ENCODE peak calls at places on chromosome 22, in ten cellular contexts. One of them, this sample, is unnamed.

GRCh38 chr22:45859231-45860161 is 117.5 kb downstream of the WNT7B start:
- DNase-seq in activated CD4-positive, alpha-beta T cell treated with anti-CD3 and anti-CD28 coated beads, Interleukin-2, amount 50 U/mL, for 4 hours: no peak
- DNase-seq in progenitor cell of endocrine pancreas: no peak
- DNase-seq in activated CD4-positive, alpha-beta memory T cell treated with anti-CD3 and anti-CD28 coated beads, Interleukin-2, amount 10 ng/mL, durations not matched to agents 7 days and 5 days: no peak
- DNase-seq in mesothelial cell of epicardium: no peak
- DNase-seq in AG20443: no peak
- DNase-seq in stomach: peak; percentile 17
- DNase-seq in natural killer cell treated with Interleukin-12 subunit alpha and Interleukin-12 subunit beta and Interleukin-15 and Interleukin-18, amount 100 ng/mL, for 72 hours: no peak
- DNase-seq in effector memory CD8-positive, alpha-beta T cell: no peak
- DNase-seq in Jurkat, Clone E6-1: no peak
- DNase-seq in this sample: no peak

GRCh38 chr22:43845981-43846380 is 16.3 kb downstream of the SULT4A1 start:
- DNase-seq in activated CD4-positive, alpha-beta T cell treated with anti-CD3 and anti-CD28 coated beads, Interleukin-2, amount 50 U/mL, for 4 hours: no peak
- DNase-seq in progenitor cell of endocrine pancreas: no peak
- DNase-seq in activated CD4-positive, alpha-beta memory T cell treated with anti-CD3 and anti-CD28 coated beads, Interleukin-2, amount 10 ng/mL, durations not matched to agents 7 days and 5 days: no peak
- DNase-seq in mesothelial cell of epicardium: no peak
- DNase-seq in AG20443: no peak
- DNase-seq in stomach: no peak
- DNase-seq in natural killer cell treated with Interleukin-12 subunit alpha and Interleukin-12 subunit beta and Interleukin-15 and Interleukin-18, amount 100 ng/mL, for 72 hours: peak; percentile 29
- DNase-seq in effector memory CD8-positive, alpha-beta T cell: no peak
- DNase-seq in Jurkat, Clone E6-1: no peak
- DNase-seq in this sample: no peak

GRCh38 chr22:35567794-35568193 is 27.2 kb downstream of the RASD2 start:
- DNase-seq in activated CD4-positive, alpha-beta T cell treated with anti-CD3 and anti-CD28 coated beads, Interleukin-2, amount 50 U/mL, for 4 hours: no peak
- DNase-seq in progenitor cell of endocrine pancreas: no peak
- DNase-seq in activated CD4-positive, alpha-beta memory T cell treated with anti-CD3 and anti-CD28 coated beads, Interleukin-2, amount 10 ng/mL, durations not matched to agents 7 days and 5 days: no peak
- DNase-seq in mesothelial cell of epicardium: no peak
- DNase-seq in AG20443: no peak
- DNase-seq in stomach: no peak
- DNase-seq in natural killer cell treated with Interleukin-12 subunit alpha and Interleukin-12 subunit beta and Interleukin-15 and Interleukin-18, amount 100 ng/mL, for 72 hours: no peak
- DNase-seq in effector memory CD8-positive, alpha-beta T cell: no peak
- DNase-seq in Jurkat, Clone E6-1: no peak
- DNase-seq in this sample: no peak

GRCh38 chr22:33000342-33001280 is 57.6 kb downstream of the SYN3 start:
- DNase-seq in activated CD4-positive, alpha-beta T cell treated with anti-CD3 and anti-CD28 coated beads, Interleukin-2, amount 50 U/mL, for 4 hours: peak; percentile 11
- DNase-seq in progenitor cell of endocrine pancreas: peak; percentile 63
- DNase-seq in activated CD4-positive, alpha-beta memory T cell treated with anti-CD3 and anti-CD28 coated beads, Interleukin-2, amount 10 ng/mL, durations not matched to agents 7 days and 5 days: peak; percentile 23
- DNase-seq in mesothelial cell of epicardium: peak; percentile 83
- DNase-seq in AG20443: peak; percentile 81
- DNase-seq in stomach: peak; percentile 31
- DNase-seq in natural killer cell treated with Interleukin-12 subunit alpha and Interleukin-12 subunit beta and Interleukin-15 and Interleukin-18, amount 100 ng/mL, for 72 hours: no peak
- DNase-seq in effector memory CD8-positive, alpha-beta T cell: peak; percentile 3
- DNase-seq in Jurkat, Clone E6-1: peak; percentile 24
- DNase-seq in this sample: peak; percentile 16

GRCh38 chr22:49292909-49293308 is 534.8 kb downstream of the BRD1 start:
- DNase-seq in activated CD4-positive, alpha-beta T cell treated with anti-CD3 and anti-CD28 coated beads, Interleukin-2, amount 50 U/mL, for 4 hours: no peak
- DNase-seq in progenitor cell of endocrine pancreas: no peak
- DNase-seq in activated CD4-positive, alpha-beta memory T cell treated with anti-CD3 and anti-CD28 coated beads, Interleukin-2, amount 10 ng/mL, durations not matched to agents 7 days and 5 days: no peak
- DNase-seq in mesothelial cell of epicardium: peak; percentile 26
- DNase-seq in AG20443: no peak
- DNase-seq in stomach: no peak
- DNase-seq in natural killer cell treated with Interleukin-12 subunit alpha and Interleukin-12 subunit beta and Interleukin-15 and Interleukin-18, amount 100 ng/mL, for 72 hours: no peak
- DNase-seq in effector memory CD8-positive, alpha-beta T cell: no peak
- DNase-seq in Jurkat, Clone E6-1: no peak
- DNase-seq in this sample: no peak

GRCh38 chr22:29593923-29594322 is 9.5 kb upstream of the NF2 start:
- DNase-seq in activated CD4-positive, alpha-beta T cell treated with anti-CD3 and anti-CD28 coated beads, Interleukin-2, amount 50 U/mL, for 4 hours: no peak
- DNase-seq in progenitor cell of endocrine pancreas: no peak
- DNase-seq in activated CD4-positive, alpha-beta memory T cell treated with anti-CD3 and anti-CD28 coated beads, Interleukin-2, amount 10 ng/mL, durations not matched to agents 7 days and 5 days: no peak
- DNase-seq in mesothelial cell of epicardium: no peak
- DNase-seq in AG20443: no peak
- DNase-seq in stomach: no peak
- DNase-seq in natural killer cell treated with Interleukin-12 subunit alpha and Interleukin-12 subunit beta and Interleukin-15 and Interleukin-18, amount 100 ng/mL, for 72 hours: peak; percentile 26
- DNase-seq in effector memory CD8-positive, alpha-beta T cell: no peak
- DNase-seq in Jurkat, Clone E6-1: no peak
- DNase-seq in this sample: peak; percentile 47

GRCh38 chr22:48086246-48086645 is 1323.8 kb downstream of the TBC1D22A start:
- DNase-seq in activated CD4-positive, alpha-beta T cell treated with anti-CD3 and anti-CD28 coated beads, Interleukin-2, amount 50 U/mL, for 4 hours: no peak
- DNase-seq in progenitor cell of endocrine pancreas: no peak
- DNase-seq in activated CD4-positive, alpha-beta memory T cell treated with anti-CD3 and anti-CD28 coated beads, Interleukin-2, amount 10 ng/mL, durations not matched to agents 7 days and 5 days: no peak
- DNase-seq in mesothelial cell of epicardium: no peak
- DNase-seq in AG20443: no peak
- DNase-seq in stomach: no peak
- DNase-seq in natural killer cell treated with Interleukin-12 subunit alpha and Interleukin-12 subunit beta and Interleukin-15 and Interleukin-18, amount 100 ng/mL, for 72 hours: no peak
- DNase-seq in effector memory CD8-positive, alpha-beta T cell: no peak
- DNase-seq in Jurkat, Clone E6-1: no peak
- DNase-seq in this sample: no peak

GRCh38 chr22:27212617-27213177 is 555.3 kb downstream of the MIAT start:
- DNase-seq in activated CD4-positive, alpha-beta T cell treated with anti-CD3 and anti-CD28 coated beads, Interleukin-2, amount 50 U/mL, for 4 hours: no peak
- DNase-seq in progenitor cell of endocrine pancreas: no peak
- DNase-seq in activated CD4-positive, alpha-beta memory T cell treated with anti-CD3 and anti-CD28 coated beads, Interleukin-2, amount 10 ng/mL, durations not matched to agents 7 days and 5 days: no peak
- DNase-seq in mesothelial cell of epicardium: peak; percentile 48
- DNase-seq in AG20443: peak; percentile 89
- DNase-seq in stomach: no peak
- DNase-seq in natural killer cell treated with Interleukin-12 subunit alpha and Interleukin-12 subunit beta and Interleukin-15 and Interleukin-18, amount 100 ng/mL, for 72 hours: no peak
- DNase-seq in effector memory CD8-positive, alpha-beta T cell: no peak
- DNase-seq in Jurkat, Clone E6-1: no peak
- DNase-seq in this sample: peak; percentile 67

This sample was measured in body of pancreas.